ENCODE peak calls at places on chromosome 18, in nine cellular contexts. W is NCI-H1417, F is NB4, K is renal cortical epithelial cell, O is EH, B is pons, S is fibroblast of gingiva, U is cardiac fibroblast, Q is neuronal stem cell. P is an unnamed sample.

GRCh38 chr18:49249523-49249922 is 210.9 kb downstream of the DYM start:
- DNase-seq in W (no peak), F (peak; percentile 86), K (peak; percentile 91), O (peak; percentile 90), B (no peak), S (peak; percentile 78), U (peak; percentile 92), Q (no peak), P (no peak)

GRCh38 chr18:54906636-54907180 is 52.6 kb downstream of the CCDC68 start:
- DNase-seq in W (no peak), F (no peak), K (no peak), O (peak; percentile 79), B (no peak), S (no peak), U (no peak), Q (no peak), P (no peak)

GRCh38 chr18:55353391-55353790 is 234.6 kb downstream of the TCF4 start:
- DNase-seq in W (no peak), F (no peak), K (no peak), O (no peak), B (peak; percentile 71), S (no peak), U (no peak), Q (no peak), P (no peak)

GRCh38 chr18:32095571-32096229 is 4.0 kb downstream of the RNF138 start:
- DNase-seq in W (no peak), F (no peak), K (peak; percentile 5), O (no peak), B (no peak), S (no peak), U (no peak), Q (no peak), P (no peak)

GRCh38 chr18:13217971-13218375 is 587 bp upstream of the LDLRAD4 start:
- DNase-seq in W (peak; percentile 28), F (no peak), K (no peak), O (no peak), B (no peak), S (no peak), U (peak; percentile 3), Q (no peak), P (no peak)

GRCh38 chr18:45402485-45403056 is 212.7 kb upstream of the SLC14A2 start:
- DNase-seq in W (no peak), F (no peak), K (peak; percentile 95), O (peak; percentile 27), B (no peak), S (no peak), U (peak; percentile 35), Q (no peak), P (no peak)

GRCh38 chr18:13401404-13401803 is 182.8 kb downstream of the LDLRAD4 start:
- DNase-seq in W (no peak), F (no peak), K (no peak), O (no peak), B (no peak), S (no peak), U (no peak), Q (no peak), P (no peak)

GRCh38 chr18:68520406-68521075 is 194.4 kb downstream of the TMX3 start:
- DNase-seq in W (no peak), F (no peak), K (peak; percentile 82), O (peak; percentile 89), B (no peak), S (no peak), U (peak; percentile 80), Q (no peak), P (peak; percentile 14)

GRCh38 chr18:5073026-5073944 is 123.8 kb downstream of the AKAIN1 start:
- DNase-seq in W (peak; percentile 24), F (peak; percentile 58), K (peak; percentile 10), O (peak; percentile 1), B (peak; percentile 62), S (no peak), U (peak; percentile 61), Q (peak; percentile 35), P (peak; percentile 70)

GRCh38 chr18:23053756-23054457 is 81.4 kb upstream of the CABLES1 start:
- DNase-seq in W (no peak), F (peak; percentile 24), K (peak; percentile 83), O (peak; percentile 56), B (peak; percentile 24), S (peak; percentile 80), U (peak; percentile 31), Q (peak; percentile 40), P (peak; percentile 31)

GRCh38 chr18:8947576-8947975 is 154.9 kb upstream of the NDUFV2 start:
- DNase-seq in W (no peak), F (no peak), K (no peak), O (peak; percentile 92), B (no peak), S (peak; percentile 32), U (peak; percentile 28), Q (no peak), P (no peak)

GRCh38 chr18:79616651-79617518 is 62.7 kb upstream of the CTDP1 start:
- DNase-seq in W (no peak), F (no peak), K (no peak), O (peak; percentile 27), B (no peak), S (no peak), U (peak; percentile 14), Q (peak; percentile 38), P (no peak)

GRCh38 chr18:79947054-79947755 is 4.2 kb downstream of the SLC66A2 start:
- DNase-seq in W (no peak), F (no peak), K (no peak), O (peak; percentile 40), B (no peak), S (peak; percentile 73), U (peak; percentile 11), Q (no peak), P (no peak)

GRCh38 chr18:46754661-46755292 is 2.1 kb downstream of the ST8SIA5 start:
- DNase-seq in W (no peak), F (no peak), K (peak; percentile 7), O (no peak), B (peak; percentile 33), S (no peak), U (no peak), Q (no peak), P (no peak)

GRCh38 chr18:51048190-51048589 is 18.2 kb downstream of the SMAD4 start:
- DNase-seq in W (no peak), F (no peak), K (no peak), O (no peak), B (no peak), S (no peak), U (no peak), Q (no peak), P (no peak)